ENCODE peak calls at places on chromosomes 16 and 17, in four cellular contexts. One of them, this sample, is unnamed.

GRCh38 chr17:80296221-80296620 is 35.6 kb downstream of the RNF213 start:
- DNase-seq in stimulated activated CD4-positive, alpha-beta T cell treated with anti-CD3 and anti-CD28 coated beads, Interleukin-1b, Interleukin-23, amount 100 ng/mL, for 24 hours: no peak
- DNase-seq in MM.1S: no peak
- DNase-seq in globus pallidus: no peak
- DNase-seq in this sample: no peak

GRCh38 chr17:8016632-8017424 is 14.4 kb downstream of the GUCY2D start:
- DNase-seq in stimulated activated CD4-positive, alpha-beta T cell treated with anti-CD3 and anti-CD28 coated beads, Interleukin-1b, Interleukin-23, amount 100 ng/mL, for 24 hours: peak
- DNase-seq in MM.1S: peak
- DNase-seq in globus pallidus: peak
- DNase-seq in this sample: no peak

GRCh38 chr16:62135903-62136302 is 99.7 kb upstream of the CDH8 start:
- DNase-seq in stimulated activated CD4-positive, alpha-beta T cell treated with anti-CD3 and anti-CD28 coated beads, Interleukin-1b, Interleukin-23, amount 100 ng/mL, for 24 hours: no peak
- DNase-seq in MM.1S: no peak
- DNase-seq in globus pallidus: no peak
- DNase-seq in this sample: no peak

GRCh38 chr17:64150237-64151015 is 20.5 kb upstream of the ERN1 start:
- DNase-seq in stimulated activated CD4-positive, alpha-beta T cell treated with anti-CD3 and anti-CD28 coated beads, Interleukin-1b, Interleukin-23, amount 100 ng/mL, for 24 hours: no peak
- DNase-seq in MM.1S: peak
- DNase-seq in globus pallidus: no peak
- DNase-seq in this sample: no peak

GRCh38 chr17:6279659-6280058 is 155.3 kb downstream of the AIPL1 start:
- DNase-seq in stimulated activated CD4-positive, alpha-beta T cell treated with anti-CD3 and anti-CD28 coated beads, Interleukin-1b, Interleukin-23, amount 100 ng/mL, for 24 hours: no peak
- DNase-seq in MM.1S: peak
- DNase-seq in globus pallidus: no peak
- DNase-seq in this sample: no peak

GRCh38 chr16:85227924-85228462 is 115.7 kb upstream of the CIBAR2 start:
- DNase-seq in stimulated activated CD4-positive, alpha-beta T cell treated with anti-CD3 and anti-CD28 coated beads, Interleukin-1b, Interleukin-23, amount 100 ng/mL, for 24 hours: no peak
- DNase-seq in MM.1S: no peak
- DNase-seq in globus pallidus: no peak
- DNase-seq in this sample: no peak

GRCh38 chr16:54651851-54652770 is 278.6 kb upstream of the IRX5 start:
- DNase-seq in stimulated activated CD4-positive, alpha-beta T cell treated with anti-CD3 and anti-CD28 coated beads, Interleukin-1b, Interleukin-23, amount 100 ng/mL, for 24 hours: no peak
- DNase-seq in MM.1S: no peak
- DNase-seq in globus pallidus: no peak
- DNase-seq in this sample: no peak

GRCh38 chr17:81207610-81208581 is 14.9 kb downstream of the CEP131 start:
- DNase-seq in stimulated activated CD4-positive, alpha-beta T cell treated with anti-CD3 and anti-CD28 coated beads, Interleukin-1b, Interleukin-23, amount 100 ng/mL, for 24 hours: no peak
- DNase-seq in MM.1S: no peak
- DNase-seq in globus pallidus: no peak
- DNase-seq in this sample: no peak

GRCh38 chr17:66715745-66716156 is 119.2 kb upstream of the CACNG5 start:
- DNase-seq in stimulated activated CD4-positive, alpha-beta T cell treated with anti-CD3 and anti-CD28 coated beads, Interleukin-1b, Interleukin-23, amount 100 ng/mL, for 24 hours: no peak
- DNase-seq in MM.1S: peak
- DNase-seq in globus pallidus: peak
- DNase-seq in this sample: peak

GRCh38 chr17:49224198-49224996 is 6.2 kb downstream of the PHOSPHO1 start:
- DNase-seq in stimulated activated CD4-positive, alpha-beta T cell treated with anti-CD3 and anti-CD28 coated beads, Interleukin-1b, Interleukin-23, amount 100 ng/mL, for 24 hours: peak
- DNase-seq in MM.1S: peak
- DNase-seq in globus pallidus: no peak
- DNase-seq in this sample: peak

GRCh38 chr17:17417718-17418151 is 59.1 kb upstream of the MED9 start:
- DNase-seq in stimulated activated CD4-positive, alpha-beta T cell treated with anti-CD3 and anti-CD28 coated beads, Interleukin-1b, Interleukin-23, amount 100 ng/mL, for 24 hours: no peak
- DNase-seq in MM.1S: no peak
- DNase-seq in globus pallidus: no peak
- DNase-seq in this sample: no peak

GRCh38 chr16:49492896-49493620 is 119.5 kb downstream of the C16orf78 start:
- DNase-seq in stimulated activated CD4-positive, alpha-beta T cell treated with anti-CD3 and anti-CD28 coated beads, Interleukin-1b, Interleukin-23, amount 100 ng/mL, for 24 hours: no peak
- DNase-seq in MM.1S: no peak
- DNase-seq in globus pallidus: no peak
- DNase-seq in this sample: no peak

GRCh38 chr17:38617074-38617860 is 11.5 kb upstream of the SRCIN1 start:
- DNase-seq in stimulated activated CD4-positive, alpha-beta T cell treated with anti-CD3 and anti-CD28 coated beads, Interleukin-1b, Interleukin-23, amount 100 ng/mL, for 24 hours: no peak
- DNase-seq in MM.1S: no peak
- DNase-seq in globus pallidus: no peak
- DNase-seq in this sample: no peak

GRCh38 chr16:25157476-25157875 is 45.9 kb downstream of the LCMT1 start:
- DNase-seq in stimulated activated CD4-positive, alpha-beta T cell treated with anti-CD3 and anti-CD28 coated beads, Interleukin-1b, Interleukin-23, amount 100 ng/mL, for 24 hours: no peak
- DNase-seq in MM.1S: no peak
- DNase-seq in globus pallidus: no peak
- DNase-seq in this sample: no peak

GRCh38 chr17:63753215-63753614 is 11.6 kb upstream of the STRADA start:
- DNase-seq in stimulated activated CD4-positive, alpha-beta T cell treated with anti-CD3 and anti-CD28 coated beads, Interleukin-1b, Interleukin-23, amount 100 ng/mL, for 24 hours: no peak
- DNase-seq in MM.1S: no peak
- DNase-seq in globus pallidus: no peak
- DNase-seq in this sample: no peak

GRCh38 chr16:51003850-51004566 is 147.1 kb downstream of the SALL1 start:
- DNase-seq in stimulated activated CD4-positive, alpha-beta T cell treated with anti-CD3 and anti-CD28 coated beads, Interleukin-1b, Interleukin-23, amount 100 ng/mL, for 24 hours: no peak
- DNase-seq in MM.1S: no peak
- DNase-seq in globus pallidus: no peak
- DNase-seq in this sample: no peak

GRCh38 chr17:45125509-45125908 is 6.8 kb downstream of the PLCD3 start:
- DNase-seq in stimulated activated CD4-positive, alpha-beta T cell treated with anti-CD3 and anti-CD28 coated beads, Interleukin-1b, Interleukin-23, amount 100 ng/mL, for 24 hours: no peak
- DNase-seq in MM.1S: no peak
- DNase-seq in globus pallidus: no peak
- DNase-seq in this sample: no peak

GRCh38 chr17:5705876-5706420 is 121.6 kb upstream of the NLRP1 start:
- DNase-seq in stimulated activated CD4-positive, alpha-beta T cell treated with anti-CD3 and anti-CD28 coated beads, Interleukin-1b, Interleukin-23, amount 100 ng/mL, for 24 hours: no peak
- DNase-seq in MM.1S: no peak
- DNase-seq in globus pallidus: no peak
- DNase-seq in this sample: no peak

GRCh38 chr17:1506649-1507254 is 9.7 kb downstream of the INPP5K start:
- DNase-seq in stimulated activated CD4-positive, alpha-beta T cell treated with anti-CD3 and anti-CD28 coated beads, Interleukin-1b, Interleukin-23, amount 100 ng/mL, for 24 hours: no peak
- DNase-seq in MM.1S: no peak
- DNase-seq in globus pallidus: no peak
- DNase-seq in this sample: no peak

GRCh38 chr17:41530062-41531048 is 2.2 kb upstream of the KRT19 start:
- DNase-seq in stimulated activated CD4-positive, alpha-beta T cell treated with anti-CD3 and anti-CD28 coated beads, Interleukin-1b, Interleukin-23, amount 100 ng/mL, for 24 hours: no peak
- DNase-seq in MM.1S: no peak
- DNase-seq in globus pallidus: no peak
- DNase-seq in this sample: no peak

GRCh38 chr16:89395150-89396142 is 94.9 kb downstream of the ANKRD11 start:
- DNase-seq in stimulated activated CD4-positive, alpha-beta T cell treated with anti-CD3 and anti-CD28 coated beads, Interleukin-1b, Interleukin-23, amount 100 ng/mL, for 24 hours: no peak
- DNase-seq in MM.1S: no peak
- DNase-seq in globus pallidus: peak
- DNase-seq in this sample: no peak

GRCh38 chr17:50111687-50112655 is 16.8 kb downstream of the PDK2 start:
- DNase-seq in stimulated activated CD4-positive, alpha-beta T cell treated with anti-CD3 and anti-CD28 coated beads, Interleukin-1b, Interleukin-23, amount 100 ng/mL, for 24 hours: no peak
- DNase-seq in MM.1S: no peak
- DNase-seq in globus pallidus: no peak
- DNase-seq in this sample: no peak

GRCh38 chr17:28985950-28986713 is 19.7 kb downstream of the SEZ6 start:
- DNase-seq in stimulated activated CD4-positive, alpha-beta T cell treated with anti-CD3 and anti-CD28 coated beads, Interleukin-1b, Interleukin-23, amount 100 ng/mL, for 24 hours: no peak
- DNase-seq in MM.1S: no peak
- DNase-seq in globus pallidus: no peak
- DNase-seq in this sample: no peak

GRCh38 chr16:3971706-3972105 is 91.2 kb upstream of the CREBBP start:
- DNase-seq in stimulated activated CD4-positive, alpha-beta T cell treated with anti-CD3 and anti-CD28 coated beads, Interleukin-1b, Interleukin-23, amount 100 ng/mL, for 24 hours: no peak
- DNase-seq in MM.1S: no peak
- DNase-seq in globus pallidus: no peak
- DNase-seq in this sample: no peak

GRCh38 chr17:7094661-7095064 is 14.6 kb upstream of the CLEC10A start:
- DNase-seq in stimulated activated CD4-positive, alpha-beta T cell treated with anti-CD3 and anti-CD28 coated beads, Interleukin-1b, Interleukin-23, amount 100 ng/mL, for 24 hours: no peak
- DNase-seq in MM.1S: no peak
- DNase-seq in globus pallidus: no peak
- DNase-seq in this sample: no peak

GRCh38 chr17:12282056-12282455 is 261.4 kb downstream of the MAP2K4 start:
- DNase-seq in stimulated activated CD4-positive, alpha-beta T cell treated with anti-CD3 and anti-CD28 coated beads, Interleukin-1b, Interleukin-23, amount 100 ng/mL, for 24 hours: no peak
- DNase-seq in MM.1S: no peak
- DNase-seq in globus pallidus: no peak
- DNase-seq in this sample: no peak

GRCh38 chr16:4692460-4693295 is 684 bp upstream of the NUDT16L1 start:
- DNase-seq in stimulated activated CD4-positive, alpha-beta T cell treated with anti-CD3 and anti-CD28 coated beads, Interleukin-1b, Interleukin-23, amount 100 ng/mL, for 24 hours: no peak
- DNase-seq in MM.1S: peak
- DNase-seq in globus pallidus: no peak
- DNase-seq in this sample: no peak